ENCODE peak calls at places on chromosomes 11 and 22, in six cellular contexts. R, B, W, A, Q and Y are unnamed samples. For H3K9me3, the result is how much of the 10 kb centered on the place peaks cover.

GRCh38 chr11:102469196-102469821 is 16.7 kb upstream of the TMEM123 start:
- DNase-seq in R (no peak), A (no peak), Q (no peak), B (no peak), W (no peak), Y (no peak)

GRCh38 chr22:36913431-36914382 is at the start of gene CSF2RB:
- DNase-seq in R (peak), W (no peak), B (peak), A (no peak), Q (peak), Y (no peak)

GRCh38 chr11:45145421-45146071 is 893 bp upstream of the PRDM11 start:
- DNase-seq in W (no peak), Q (peak), A (peak), R (peak), B (no peak), Y (no peak)

GRCh38 chr22:46072030-46072881 is 78.1 kb upstream of the PPARA start:
- DNase-seq in Q (peak), W (peak), A (peak), B (peak), R (peak), Y (no peak)

GRCh38 chr11:110199184-110199981 is 97.0 kb downstream of the RDX start:
- DNase-seq in A (no peak), B (no peak), Q (peak), W (peak), R (no peak), Y (no peak)

GRCh38 chr11:114889464-114890065 is 211.2 kb downstream of the NXPE2 start:
- DNase-seq in A (no peak), W (no peak), Q (no peak), R (no peak), B (no peak), Y (no peak)

GRCh38 chr22:41917906-41918791 is 3.3 kb upstream of the SHISA8 start:
- DNase-seq in R (peak), W (peak), A (no peak), B (peak), Q (peak), Y (no peak)

GRCh38 chr11:11483622-11484021 is 130.6 kb upstream of the CSNK2A3 start:
- DNase-seq in A (no peak), R (no peak), B (no peak), W (no peak), Q (no peak), Y (no peak)

GRCh38 chr11:82978422-82979099 is 77.0 kb downstream of the DDIAS start:
- DNase-seq in R (no peak), W (peak), B (no peak), A (no peak), Q (no peak), Y (no peak)

GRCh38 chr11:44241851-44242250 is 68.1 kb downstream of the ALX4 start:
- DNase-seq in W (no peak), R (peak), B (no peak), Q (no peak), A (no peak), Y (no peak)

GRCh38 chr22:24445481-24446290 is 18.3 kb downstream of the ADORA2A start:
- DNase-seq in R (no peak), B (no peak), W (no peak), A (no peak), Q (no peak), Y (no peak)

GRCh38 chr11:102882389-102883024 is 7.7 kb upstream of the MMP12 start:
- DNase-seq in Q (no peak), W (peak), R (no peak), A (no peak), B (no peak), Y (no peak)

GRCh38 chr11:2270322-2271076 is at the start of gene ASCL2:
- DNase-seq in B (no peak), R (no peak), Q (no peak), W (peak), A (peak), Y (no peak)

GRCh38 chr11:62122076-62122475 is 1.7 kb upstream of the INCENP start:
- DNase-seq in Q (no peak), R (no peak), B (no peak), A (no peak), W (no peak), Y (no peak)

GRCh38 chr11:83249972-83250593 is 36.1 kb downstream of the CCDC90B start:
- DNase-seq in A (peak), B (no peak), R (no peak), Q (no peak), W (peak), Y (no peak)

GRCh38 chr22:32637951-32638350 is 163.3 kb downstream of the FBXO7 start:
- DNase-seq in Q (no peak), R (no peak), B (no peak), W (no peak), A (no peak), Y (no peak)

GRCh38 chr11:11849127-11849746 is 7.5 kb downstream of the USP47 start:
- DNase-seq in A (peak), R (peak), W (peak), B (peak), Q (peak), Y (peak)

GRCh38 chr11:107695446-107695845 is 16.4 kb downstream of the SLN start:
- DNase-seq in A (no peak), R (no peak), W (no peak), Q (no peak), B (no peak), Y (no peak)

GRCh38 chr11:92149996-92150395 is 74.6 kb upstream of the FAT3 start:
- DNase-seq in A (no peak), B (no peak), W (no peak), Q (no peak), R (no peak), Y (no peak)
- TF ChIP-seq CTCF in A (no peak), B (no peak), W (no peak), Q (no peak), R (no peak), Y (no peak)

GRCh38 chr11:55054723-55055122 is 207.2 kb upstream of the TRIM48 start:
- DNase-seq in B (no peak), Q (no peak), R (no peak), A (no peak), W (no peak), Y (no peak)
- H3K9me3 ChIP-seq in B (half or more), Q (under half), R (under half), A (under half), W (under half), Y (half or more)

GRCh38 chr11:15969281-15969680 is 387.1 kb downstream of the SOX6 start:
- DNase-seq in B (no peak), R (peak), A (peak), Q (peak), W (peak), Y (no peak)
- H3K27ac ChIP-seq in B (peak), R (peak), A (peak), Q (peak), W (peak), Y (no peak)

GRCh38 chr11:35702126-35702525 is 39.6 kb downstream of the TRIM44 start:
- DNase-seq in A (no peak), R (no peak), Q (no peak), B (no peak), W (no peak), Y (no peak)
- TF ChIP-seq CTCF in A (no peak), R (no peak), Q (no peak), B (no peak), W (no peak), Y (no peak)